ENCODE peak calls at places on chromosome 9, in six cellular contexts. One of them, this sample, is unnamed.

GRCh38 chr9:127769985-127770904 is 8.2 kb downstream of the SH2D3C start:
- DNase-seq in BJ: no peak
- DNase-seq in body of pancreas: no peak
- DNase-seq in astrocyte of the spinal cord: no peak
- DNase-seq in heart right ventricle: no peak
- DNase-seq in B cell: no peak
- DNase-seq in this sample: no peak

GRCh38 chr9:99019523-99020331 is 76.0 kb downstream of the COL15A1 start:
- DNase-seq in BJ: peak; percentile 98
- DNase-seq in body of pancreas: no peak
- DNase-seq in astrocyte of the spinal cord: peak; percentile 96
- DNase-seq in heart right ventricle: no peak
- DNase-seq in B cell: no peak
- DNase-seq in this sample: peak; percentile 96

GRCh38 chr9:93670208-93671029 is 94.0 kb downstream of the PHF2 start:
- DNase-seq in BJ: no peak
- DNase-seq in body of pancreas: peak; percentile 4
- DNase-seq in astrocyte of the spinal cord: no peak
- DNase-seq in heart right ventricle: peak; percentile 2
- DNase-seq in B cell: peak; percentile 10
- DNase-seq in this sample: no peak

GRCh38 chr9:106799146-106799545 is 63.8 kb upstream of the ZNF462 start:
- DNase-seq in BJ: peak; percentile 79
- DNase-seq in body of pancreas: no peak
- DNase-seq in astrocyte of the spinal cord: peak; percentile 85
- DNase-seq in heart right ventricle: no peak
- DNase-seq in B cell: no peak
- DNase-seq in this sample: peak; percentile 93

GRCh38 chr9:114888599-114888998 is 41.8 kb downstream of the TNFSF8 start:
- DNase-seq in BJ: no peak
- DNase-seq in body of pancreas: no peak
- DNase-seq in astrocyte of the spinal cord: no peak
- DNase-seq in heart right ventricle: no peak
- DNase-seq in B cell: no peak
- DNase-seq in this sample: no peak

GRCh38 chr9:126844085-126844484 is 16.4 kb upstream of the ZBTB34 start:
- DNase-seq in BJ: peak; percentile 38
- DNase-seq in body of pancreas: no peak
- DNase-seq in astrocyte of the spinal cord: peak; percentile 83
- DNase-seq in heart right ventricle: no peak
- DNase-seq in B cell: no peak
- DNase-seq in this sample: peak; percentile 25

GRCh38 chr9:107717608-107718314 is 228.2 kb upstream of the KLF4 start:
- DNase-seq in BJ: no peak
- DNase-seq in body of pancreas: no peak
- DNase-seq in astrocyte of the spinal cord: no peak
- DNase-seq in heart right ventricle: no peak
- DNase-seq in B cell: no peak
- DNase-seq in this sample: no peak

GRCh38 chr9:16368425-16369087 is 501.9 kb downstream of the BNC2 start:
- DNase-seq in BJ: no peak
- DNase-seq in body of pancreas: no peak
- DNase-seq in astrocyte of the spinal cord: no peak
- DNase-seq in heart right ventricle: no peak
- DNase-seq in B cell: no peak
- DNase-seq in this sample: no peak

GRCh38 chr9:1025131-1025530 is 25.0 kb upstream of the DMRT2 start:
- DNase-seq in BJ: no peak
- DNase-seq in body of pancreas: no peak
- DNase-seq in astrocyte of the spinal cord: no peak
- DNase-seq in heart right ventricle: no peak
- DNase-seq in B cell: no peak
- DNase-seq in this sample: no peak

GRCh38 chr9:105921057-105921721 is 226.8 kb downstream of the TMEM38B start:
- DNase-seq in BJ: no peak
- DNase-seq in body of pancreas: no peak
- DNase-seq in astrocyte of the spinal cord: no peak
- DNase-seq in heart right ventricle: no peak
- DNase-seq in B cell: no peak
- DNase-seq in this sample: no peak

GRCh38 chr9:35510745-35511428 is 21.0 kb downstream of the RUSC2 start:
- DNase-seq in BJ: peak; percentile 99
- DNase-seq in body of pancreas: peak; percentile 48
- DNase-seq in astrocyte of the spinal cord: peak; percentile 93
- DNase-seq in heart right ventricle: peak; percentile 93
- DNase-seq in B cell: no peak
- DNase-seq in this sample: peak; percentile 90

GRCh38 chr9:131799177-131799823 is 59.4 kb upstream of the RAPGEF1 start:
- DNase-seq in BJ: no peak
- DNase-seq in body of pancreas: peak; percentile 59
- DNase-seq in astrocyte of the spinal cord: peak; percentile 16
- DNase-seq in heart right ventricle: peak; percentile 48
- DNase-seq in B cell: peak; percentile 59
- DNase-seq in this sample: no peak

GRCh38 chr9:82406714-82407113 is 418.1 kb downstream of the SPATA31D1 start:
- DNase-seq in BJ: no peak
- DNase-seq in body of pancreas: no peak
- DNase-seq in astrocyte of the spinal cord: no peak
- DNase-seq in heart right ventricle: no peak
- DNase-seq in B cell: no peak
- DNase-seq in this sample: no peak

GRCh38 chr9:2704504-2704903 is 12.8 kb upstream of the KCNV2 start:
- DNase-seq in BJ: no peak
- DNase-seq in body of pancreas: no peak
- DNase-seq in astrocyte of the spinal cord: peak; percentile 14
- DNase-seq in heart right ventricle: no peak
- DNase-seq in B cell: no peak
- DNase-seq in this sample: no peak

DNA sequence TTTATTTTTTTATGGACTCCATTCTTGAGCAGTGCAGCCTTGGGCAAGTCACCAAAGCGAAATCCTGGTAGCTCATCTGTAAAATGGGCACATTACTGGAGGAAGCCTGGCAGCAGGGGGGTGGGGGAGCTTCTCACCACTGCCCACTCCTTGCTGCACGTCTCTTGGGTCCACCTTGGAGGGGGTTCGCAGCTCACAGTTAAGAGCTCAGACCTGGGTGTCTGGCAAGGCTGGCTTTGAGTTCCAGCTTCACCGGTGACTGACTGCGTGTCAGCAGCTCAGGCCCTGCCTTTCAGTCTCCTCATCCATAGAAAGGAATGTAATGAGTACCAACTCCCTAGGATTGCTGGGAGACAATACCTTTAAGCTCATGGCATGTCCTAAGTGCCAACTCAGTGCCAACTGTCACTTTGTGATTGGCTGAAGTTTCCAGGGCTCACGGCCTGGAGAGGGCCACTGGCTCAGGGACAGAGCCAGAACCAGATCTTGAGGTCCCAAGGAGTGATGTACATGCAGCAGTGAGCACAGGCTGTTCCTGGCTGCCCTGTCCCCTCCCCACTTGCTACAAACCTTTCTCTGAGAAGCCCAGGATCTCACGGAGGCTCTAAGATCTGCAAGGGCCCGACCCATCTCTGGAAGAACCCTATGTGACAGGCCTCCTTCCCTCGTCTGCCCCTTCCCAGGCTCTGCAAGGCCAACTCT is 72.9 kb downstream of the C9orf50 start:
- DNase-seq in BJ: no peak
- DNase-seq in body of pancreas: no peak
- DNase-seq in astrocyte of the spinal cord: no peak
- DNase-seq in heart right ventricle: no peak
- DNase-seq in B cell: no peak
- DNase-seq in this sample: no peak
- TF ChIP-seq CTCF in BJ: no peak
- TF ChIP-seq CTCF in body of pancreas: no peak
- TF ChIP-seq CTCF in astrocyte of the spinal cord: no peak
- TF ChIP-seq CTCF in heart right ventricle: no peak
- TF ChIP-seq CTCF in B cell: no peak
- TF ChIP-seq CTCF in this sample: no peak

DNA sequence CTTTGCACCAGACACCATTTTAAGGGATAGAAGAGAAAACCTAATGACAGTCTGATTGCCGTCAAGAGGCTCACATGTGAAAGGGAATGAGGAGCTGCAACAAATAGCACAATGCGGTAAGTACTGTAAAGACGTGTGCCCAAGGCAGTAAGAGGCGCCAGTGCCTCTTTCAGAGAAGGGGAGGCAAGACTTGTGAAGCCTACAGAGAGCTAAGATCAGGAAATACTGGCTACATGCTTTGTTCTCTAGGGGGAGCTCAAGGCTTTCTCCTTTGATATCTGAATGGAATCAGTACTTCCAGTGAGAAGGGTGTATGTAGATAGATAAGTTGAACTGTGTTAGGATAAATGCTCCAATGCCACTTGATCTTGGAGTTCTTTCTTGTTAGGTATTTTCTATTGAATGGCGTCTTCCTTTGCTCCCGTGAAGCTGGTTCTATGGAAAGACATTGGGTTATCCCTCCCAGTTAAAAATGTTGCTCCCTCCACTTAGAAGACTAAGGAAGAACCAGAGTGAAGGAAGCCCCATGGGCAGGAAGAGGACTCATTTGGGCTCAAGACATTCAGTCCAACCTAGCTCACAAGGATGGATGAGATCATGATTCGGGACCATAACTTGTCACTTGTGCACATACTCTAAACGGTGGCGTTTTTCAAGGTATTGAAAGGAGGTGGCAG is 23.5 kb upstream of the ALDOB start:
- DNase-seq in BJ: peak; percentile 31
- DNase-seq in body of pancreas: no peak
- DNase-seq in astrocyte of the spinal cord: peak; percentile 88
- DNase-seq in heart right ventricle: peak; percentile 23
- DNase-seq in B cell: no peak
- DNase-seq in this sample: peak; percentile 57
- TF ChIP-seq CTCF in BJ: peak; percentile 89
- TF ChIP-seq CTCF in body of pancreas: peak; percentile 85
- TF ChIP-seq CTCF in astrocyte of the spinal cord: peak; percentile 93
- TF ChIP-seq CTCF in heart right ventricle: peak; percentile 72
- TF ChIP-seq CTCF in B cell: peak; percentile 52
- TF ChIP-seq CTCF in this sample: peak; percentile 90

DNA sequence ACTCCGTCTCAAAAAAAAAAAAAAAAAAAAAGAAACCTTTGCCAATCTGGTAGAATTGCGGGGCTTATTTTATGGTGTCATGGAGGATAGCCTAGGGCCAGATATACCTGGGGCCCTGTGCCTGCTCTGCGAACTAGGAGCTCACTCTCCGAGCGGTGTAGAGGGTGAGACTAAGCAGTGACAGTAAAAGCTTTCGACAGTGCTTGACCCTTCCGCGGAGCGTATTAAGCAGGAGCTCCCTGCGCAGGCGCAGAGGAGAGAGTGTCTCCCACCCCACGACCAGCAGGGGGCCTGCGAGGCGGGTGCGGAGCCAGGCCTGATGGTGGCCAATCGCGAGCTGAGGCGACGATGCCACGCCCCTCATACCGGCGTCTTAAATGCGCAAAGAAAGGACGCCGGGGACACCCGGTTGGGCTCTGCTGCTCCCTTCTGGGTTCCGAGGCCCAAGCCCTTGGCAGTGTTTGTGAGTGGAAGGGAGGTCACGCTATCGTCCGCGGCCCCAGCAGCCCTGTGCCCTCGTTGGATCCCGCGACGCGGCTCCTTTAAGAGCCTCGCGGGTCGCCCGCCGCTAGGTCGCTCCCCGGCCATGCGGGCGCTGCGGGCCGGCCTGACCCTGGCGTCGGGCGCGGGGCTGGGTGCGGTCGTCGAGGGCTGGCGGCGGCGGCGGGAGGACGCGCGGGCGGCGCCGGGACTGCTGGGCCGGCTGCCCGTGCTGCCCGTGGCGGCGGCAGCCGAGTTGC is at the start of gene ENDOG:
- DNase-seq in BJ: peak; percentile 88
- DNase-seq in body of pancreas: peak; percentile 98
- DNase-seq in astrocyte of the spinal cord: peak; percentile 97
- DNase-seq in heart right ventricle: peak; percentile 97
- DNase-seq in B cell: peak; percentile 97
- DNase-seq in this sample: peak; percentile 56
- TF ChIP-seq CTCF in BJ: peak; percentile 100
- TF ChIP-seq CTCF in body of pancreas: peak; percentile 99
- TF ChIP-seq CTCF in astrocyte of the spinal cord: peak; percentile 90
- TF ChIP-seq CTCF in heart right ventricle: peak; percentile 96
- TF ChIP-seq CTCF in B cell: peak; percentile 95
- TF ChIP-seq CTCF in this sample: peak; percentile 91

DNA sequence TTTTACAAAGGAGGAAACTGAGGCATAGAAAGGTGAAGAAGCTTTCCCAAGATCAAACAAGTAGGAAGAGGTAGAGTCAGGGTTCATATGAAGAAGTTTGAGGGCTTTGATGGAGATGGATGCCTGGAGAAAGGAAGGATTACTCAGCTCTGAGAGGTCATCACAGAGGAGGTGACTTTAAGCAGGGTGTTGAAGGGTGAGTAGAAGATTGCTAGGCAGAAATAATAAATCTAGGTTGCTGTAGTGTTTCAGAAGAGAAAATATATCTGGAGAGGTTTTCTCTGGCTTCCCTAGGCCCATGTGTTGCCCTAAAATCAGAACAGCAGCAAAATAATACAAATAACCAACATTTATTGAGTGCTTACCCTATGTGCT is 196.3 kb downstream of the PALM2AKAP2 start:
- DNase-seq in BJ: no peak
- DNase-seq in body of pancreas: no peak
- DNase-seq in astrocyte of the spinal cord: no peak
- DNase-seq in heart right ventricle: no peak
- DNase-seq in B cell: no peak
- DNase-seq in this sample: no peak
- TF ChIP-seq CTCF in BJ: no peak
- TF ChIP-seq CTCF in body of pancreas: no peak
- TF ChIP-seq CTCF in astrocyte of the spinal cord: no peak
- TF ChIP-seq CTCF in heart right ventricle: no peak
- TF ChIP-seq CTCF in B cell: no peak
- TF ChIP-seq CTCF in this sample: no peak

DNA sequence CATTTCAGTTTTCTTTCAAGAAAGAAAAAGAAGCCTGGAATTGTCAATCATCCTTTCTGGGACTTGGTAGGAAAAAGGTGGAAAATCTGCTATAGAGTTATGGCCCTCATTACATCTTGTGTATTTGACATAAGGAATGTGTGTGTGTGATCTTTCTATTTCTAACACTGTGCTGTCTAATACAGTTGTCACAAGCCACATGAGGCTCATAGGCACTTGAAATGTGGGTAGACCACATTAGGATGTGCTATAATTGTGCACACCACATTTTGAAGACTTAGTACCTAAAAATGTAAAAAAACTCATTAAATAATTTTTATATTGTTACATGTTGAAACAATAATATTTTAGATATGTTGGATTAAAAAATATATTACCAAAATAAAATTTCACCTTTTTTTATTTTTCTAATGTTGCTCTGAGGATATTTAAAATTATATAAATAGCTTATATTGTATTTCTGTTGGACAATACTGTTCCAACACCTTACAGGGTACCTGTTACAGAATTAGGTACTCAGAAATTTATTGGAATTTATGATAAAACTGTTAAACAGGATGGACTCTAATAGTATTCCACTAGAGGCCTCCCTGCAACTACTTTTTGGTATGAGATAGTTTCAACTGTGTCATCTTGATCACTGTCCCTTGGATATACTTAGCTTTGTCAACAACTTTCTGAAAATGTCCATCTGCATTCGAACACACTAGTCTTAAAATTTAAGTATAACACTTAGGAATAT is 18.4 kb downstream of the MSANTD3 start:
- DNase-seq in BJ: no peak
- DNase-seq in body of pancreas: no peak
- DNase-seq in astrocyte of the spinal cord: no peak
- DNase-seq in heart right ventricle: no peak
- DNase-seq in B cell: no peak
- DNase-seq in this sample: no peak
- TF ChIP-seq CTCF in BJ: no peak
- TF ChIP-seq CTCF in body of pancreas: no peak
- TF ChIP-seq CTCF in astrocyte of the spinal cord: no peak
- TF ChIP-seq CTCF in heart right ventricle: no peak
- TF ChIP-seq CTCF in B cell: no peak
- TF ChIP-seq CTCF in this sample: no peak

This sample was measured in epithelial cell of proximal tubule.